ENCODE peak calls at places on chromosomes 16 and 17, in nine cellular contexts. J is heart left ventricle, D is transverse colon, Y is AG09309, U is breast epithelium, R is GM20000, F is H9, S is NB4, I is tibial nerve. E is an unnamed sample.

GRCh38 chr16:48172682-48173081 is 16.9 kb upstream of the ABCC12 start:
- DNase-seq in J (no peak), D (no peak), Y (no peak), U (no peak), R (no peak), F (no peak), S (no peak), I (no peak), E (no peak)

GRCh38 chr17:81967533-81968395 is 6.8 kb upstream of the NOTUM start:
- DNase-seq in J (peak; percentile 83), D (peak; percentile 80), Y (no peak), U (no peak), R (peak; percentile 95), F (peak; percentile 95), S (peak; percentile 52), I (peak; percentile 37), E (peak; percentile 46)

GRCh38 chr17:17723354-17724261 is 42.4 kb downstream of the RAI1 start:
- DNase-seq in J (no peak), D (no peak), Y (peak; percentile 40), U (no peak), R (peak; percentile 82), F (peak; percentile 65), S (peak; percentile 63), I (no peak), E (peak; percentile 32)

GRCh38 chr17:46964315-46965265 is 14.5 kb downstream of the RPRML start:
- DNase-seq in J (no peak), D (no peak), Y (no peak), U (no peak), R (no peak), F (peak; percentile 70), S (peak; percentile 47), I (no peak), E (no peak)

GRCh38 chr17:40121886-40122465 is at the start of gene MSL1:
- DNase-seq in J (peak; percentile 91), D (peak; percentile 91), Y (no peak), U (peak; percentile 90), R (peak; percentile 98), F (peak; percentile 83), S (peak; percentile 88), I (peak; percentile 82), E (peak; percentile 84)

GRCh38 chr17:21418446-21419298 is 42.5 kb downstream of the KCNJ12 start:
- DNase-seq in J (no peak), D (no peak), Y (no peak), U (peak; percentile 42), R (no peak), F (no peak), S (no peak), I (no peak), E (no peak)

GRCh38 chr17:47225436-47225858 is 16.3 kb downstream of the MYL4 start:
- DNase-seq in J (peak; percentile 90), D (peak; percentile 52), Y (peak; percentile 59), U (no peak), R (no peak), F (no peak), S (no peak), I (peak; percentile 57), E (no peak)

GRCh38 chr16:49460786-49461470 is 87.3 kb downstream of the C16orf78 start:
- DNase-seq in J (no peak), D (no peak), Y (no peak), U (no peak), R (no peak), F (peak; percentile 14), S (no peak), I (no peak), E (no peak)

GRCh38 chr17:8711291-8711690 is 33.3 kb downstream of the CCDC42 start:
- DNase-seq in J (no peak), D (no peak), Y (no peak), U (no peak), R (no peak), F (no peak), S (no peak), I (no peak), E (no peak)

GRCh38 chr17:42520540-42520951 is 15.5 kb upstream of the NAGLU start:
- DNase-seq in J (peak; percentile 53), D (no peak), Y (no peak), U (no peak), R (no peak), F (peak; percentile 42), S (peak; percentile 41), I (no peak), E (no peak)

GRCh38 chr17:43025290-43025657 is 243 bp downstream of the RND2 start:
- DNase-seq in J (no peak), D (no peak), Y (no peak), U (no peak), R (no peak), F (peak; percentile 86), S (no peak), I (no peak), E (no peak)

GRCh38 chr16:73265124-73265838 is 217.4 kb upstream of the ZFHX3 start:
- DNase-seq in J (no peak), D (no peak), Y (no peak), U (no peak), R (no peak), F (peak; percentile 44), S (no peak), I (no peak), E (no peak)

GRCh38 chr17:63722403-63722802 is 19.2 kb downstream of the STRADA start:
- DNase-seq in J (no peak), D (no peak), Y (no peak), U (no peak), R (no peak), F (no peak), S (no peak), I (no peak), E (no peak)

GRCh38 chr16:19505600-19506303 is 16.1 kb downstream of the GDE1 start:
- DNase-seq in J (peak; percentile 18), D (no peak), Y (no peak), U (no peak), R (no peak), F (no peak), S (no peak), I (no peak), E (no peak)

GRCh38 chr16:8798174-8798527 is 512 bp downstream of the PMM2 start:
- DNase-seq in J (no peak), D (no peak), Y (no peak), U (no peak), R (no peak), F (no peak), S (no peak), I (no peak), E (no peak)

GRCh38 chr16:25371342-25371741 is 113.7 kb upstream of the ZKSCAN2 start:
- DNase-seq in J (no peak), D (no peak), Y (no peak), U (no peak), R (no peak), F (no peak), S (no peak), I (no peak), E (no peak)

GRCh38 chr16:25367773-25368172 is 110.1 kb upstream of the ZKSCAN2 start:
- DNase-seq in J (no peak), D (no peak), Y (no peak), U (no peak), R (no peak), F (no peak), S (no peak), I (no peak), E (no peak)

GRCh38 chr16:25374556-25374955 is 116.9 kb upstream of the ZKSCAN2 start:
- DNase-seq in J (no peak), D (no peak), Y (no peak), U (no peak), R (no peak), F (no peak), S (no peak), I (no peak), E (no peak)

GRCh38 chr16:25372716-25373115 is 115.1 kb upstream of the ZKSCAN2 start:
- DNase-seq in J (no peak), D (no peak), Y (no peak), U (no peak), R (no peak), F (no peak), S (peak; percentile 4), I (no peak), E (no peak)
- TF ChIP-seq CTCF in J (no peak), D (no peak), Y (no peak), U (no peak), R (no peak), F (peak; percentile 58), S (no peak), I (no peak), E (no peak)

GRCh38 chr16:86824751-86825310 is 246.5 kb downstream of the FOXL1 start:
- DNase-seq in J (no peak), D (no peak), Y (no peak), U (no peak), R (no peak), F (peak; percentile 60), S (peak; percentile 67), I (no peak), E (no peak)
- TF ChIP-seq CTCF in J (no peak), D (no peak), Y (no peak), U (no peak), R (no peak), F (no peak), S (no peak), I (no peak), E (no peak)

DNA sequence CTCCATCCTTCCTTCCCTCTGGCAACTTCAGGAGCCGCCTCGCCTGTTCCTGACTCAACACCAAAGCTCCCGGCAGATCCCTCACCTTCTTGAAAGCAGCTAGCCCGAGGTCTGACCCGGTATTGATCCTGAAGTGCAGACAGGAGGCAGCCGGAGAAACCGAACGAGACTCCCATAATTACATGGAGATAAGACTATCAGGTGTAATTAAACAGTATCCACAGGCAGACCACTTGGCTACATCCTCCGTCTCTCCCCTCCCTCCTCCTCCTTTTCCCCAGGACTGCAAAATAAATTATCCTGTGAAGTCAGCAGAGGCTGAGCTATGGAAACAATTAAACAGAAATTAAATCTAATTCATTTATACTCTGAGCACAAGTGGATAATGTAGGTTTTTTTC is 93.0 kb downstream of the RBFOX3 start:
- DNase-seq in J (no peak), D (no peak), Y (no peak), U (no peak), R (no peak), F (no peak), S (no peak), I (no peak), E (no peak)
- TF ChIP-seq CTCF in J (no peak), D (no peak), Y (no peak), U (no peak), R (no peak), F (no peak), S (no peak), I (no peak), E (no peak)

GRCh38 chr16:83714286-83714685 is 93.5 kb upstream of the HSBP1 start:
- DNase-seq in J (no peak), D (no peak), Y (no peak), U (no peak), R (no peak), F (no peak), S (no peak), I (no peak), E (no peak)

GRCh38 chr16:83717814-83718213 is 90.0 kb upstream of the HSBP1 start:
- DNase-seq in J (peak; percentile 15), D (no peak), Y (peak; percentile 67), U (no peak), R (no peak), F (no peak), S (no peak), I (no peak), E (no peak)

GRCh38 chr16:83715217-83715920 is 92.4 kb upstream of the HSBP1 start:
- DNase-seq in J (no peak), D (no peak), Y (no peak), U (peak; percentile 61), R (no peak), F (no peak), S (no peak), I (no peak), E (no peak)

GRCh38 chr16:83720213-83720612 is 87.6 kb upstream of the HSBP1 start:
- DNase-seq in J (no peak), D (no peak), Y (no peak), U (no peak), R (no peak), F (no peak), S (no peak), I (no peak), E (no peak)

GRCh38 chr16:83717308-83717707 is 90.5 kb upstream of the HSBP1 start:
- DNase-seq in J (no peak), D (no peak), Y (no peak), U (no peak), R (no peak), F (peak; percentile 63), S (peak; percentile 19), I (no peak), E (no peak)
- TF ChIP-seq CTCF in J (no peak), D (no peak), Y (no peak), U (no peak), R (no peak), F (peak; percentile 77), S (no peak), I (no peak), E (no peak)